ENCODE peak calls at places on chromosomes 11 and 22, in four cellular contexts. X, A, Z and O are unnamed samples.

GRCh38 chr22:26479043-26479791 is 4.4 kb downstream of the HPS4 start:
- DNase-seq in X (no peak), A (no peak), Z (no peak), O (no peak)

GRCh38 chr11:20599424-20600346 is at the start of gene SLC6A5:
- DNase-seq in X (no peak), A (no peak), Z (no peak), O (peak; percentile 80)

GRCh38 chr22:22410121-22410520 is 98.4 kb downstream of the ZNF280B start:
- DNase-seq in X (no peak), A (no peak), Z (peak; percentile 88), O (no peak)

GRCh38 chr11:75597636-75598035 is 35.6 kb downstream of the SERPINH1 start:
- DNase-seq in X (no peak), A (no peak), Z (no peak), O (no peak)

GRCh38 chr22:26466196-26466595 is 17.4 kb downstream of the HPS4 start:
- DNase-seq in X (no peak), A (no peak), Z (no peak), O (no peak)

GRCh38 chr11:128262463-128263345 is 324.7 kb downstream of the ETS1 start:
- DNase-seq in X (no peak), A (no peak), Z (no peak), O (no peak)

GRCh38 chr22:46766611-46767010 is 4.2 kb downstream of the TBC1D22A start:
- DNase-seq in X (no peak), A (no peak), Z (no peak), O (no peak)

GRCh38 chr11:13698147-13698546 is 29.7 kb downstream of the FAR1 start:
- DNase-seq in X (no peak), A (no peak), Z (no peak), O (no peak)

GRCh38 chr11:2097356-2097997 is 41.7 kb downstream of the IGF2 start:
- DNase-seq in X (no peak), A (no peak), Z (peak; percentile 83), O (no peak)

GRCh38 chr11:128021304-128022006 is 565.9 kb downstream of the ETS1 start:
- DNase-seq in X (no peak), A (no peak), Z (no peak), O (peak; percentile 29)

GRCh38 chr11:120940297-120940847 is 83.5 kb upstream of the TBCEL start:
- DNase-seq in X (no peak), A (no peak), Z (no peak), O (no peak)

GRCh38 chr11:126146454-126147192 is 64.8 kb downstream of the RPUSD4 start:
- DNase-seq in X (no peak), A (no peak), Z (no peak), O (no peak)

GRCh38 chr11:63764201-63764711 is 4.3 kb downstream of the ZFTA start:
- DNase-seq in X (no peak), A (no peak), Z (no peak), O (no peak)

GRCh38 chr11:10809373-10810199 is 860 bp upstream of the EIF4G2 start:
- DNase-seq in X (no peak), A (no peak), Z (peak; percentile 61), O (no peak)

GRCh38 chr22:49506010-49506400 is 321.7 kb downstream of the BRD1 start:
- DNase-seq in X (no peak), A (no peak), Z (no peak), O (no peak)

GRCh38 chr11:114110948-114111347 is 51.4 kb downstream of the ZBTB16 start:
- DNase-seq in X (no peak), A (no peak), Z (no peak), O (no peak)

GRCh38 chr22:36734171-36735058 is 30.9 kb upstream of the CACNG2 start:
- DNase-seq in X (no peak), A (no peak), Z (no peak), O (no peak)

GRCh38 chr22:25347752-25348102 is 128.3 kb downstream of the CRYBB2 start:
- DNase-seq in X (no peak), A (no peak), Z (no peak), O (no peak)

GRCh38 chr11:36467913-36468312 is 42.2 kb downstream of the TRAF6 start:
- DNase-seq in X (no peak), A (no peak), Z (no peak), O (no peak)

GRCh38 chr11:95647355-95647754 is 142.2 kb downstream of the FAM76B start:
- DNase-seq in X (no peak), A (no peak), Z (no peak), O (no peak)

GRCh38 chr22:37109242-37109917 is at the start of gene TMPRSS6:
- DNase-seq in X (no peak), A (no peak), Z (no peak), O (no peak)

GRCh38 chr11:69382131-69383128 is 88.5 kb downstream of the MYEOV start:
- DNase-seq in X (no peak), A (peak; percentile 13), Z (no peak), O (peak; percentile 9)

GRCh38 chr22:43118953-43119458 is 8.5 kb downstream of the BIK start:
- DNase-seq in X (no peak), A (no peak), Z (no peak), O (no peak)

GRCh38 chr11:42967653-42968052 is 344.1 kb upstream of the API5 start:
- DNase-seq in X (no peak), A (no peak), Z (no peak), O (no peak)

GRCh38 chr22:19994851-19995610 is 21.6 kb downstream of the ARVCF start:
- DNase-seq in X (no peak), A (no peak), Z (no peak), O (no peak)

GRCh38 chr22:45969414-45969799 is 7.6 kb downstream of the WNT7B start:
- DNase-seq in X (no peak), A (no peak), Z (no peak), O (no peak)

GRCh38 chr11:75386912-75387311 is 12.4 kb upstream of the RPS3 start:
- DNase-seq in X (no peak), A (no peak), Z (no peak), O (no peak)

GRCh38 chr22:20507253-20508066 is at the start of gene MED15:
- DNase-seq in X (peak; percentile 81), A (peak; percentile 51), Z (peak; percentile 94), O (peak; percentile 76)

GRCh38 chr22:48256776-48257689 is 1494.6 kb downstream of the TBC1D22A start:
- DNase-seq in X (no peak), A (no peak), Z (no peak), O (no peak)

GRCh38 chr11:35478411-35479139 is 46.8 kb downstream of the PAMR1 start:
- DNase-seq in X (no peak), A (no peak), Z (no peak), O (no peak)

GRCh38 chr11:84817998-84818397 is 809.1 kb downstream of the DLG2 start:
- DNase-seq in X (no peak), A (no peak), Z (no peak), O (no peak)

GRCh38 chr11:84719935-84720577 is 907.1 kb downstream of the DLG2 start:
- DNase-seq in X (no peak), A (no peak), Z (peak; percentile 48), O (no peak)

GRCh38 chr22:20125201-20126174 is 6.1 kb upstream of the ZDHHC8 start:
- DNase-seq in X (no peak), A (no peak), Z (no peak), O (no peak)

GRCh38 chr11:8292351-8292750 is 28.7 kb upstream of the LMO1 start:
- DNase-seq in X (no peak), A (no peak), Z (no peak), O (no peak)

GRCh38 chr22:21995660-21996059 is 13.1 kb upstream of the TOP3B start:
- DNase-seq in X (no peak), A (no peak), Z (no peak), O (no peak)

GRCh38 chr11:47514825-47515647 is 37.9 kb downstream of the CELF1 start:
- DNase-seq in X (no peak), A (no peak), Z (no peak), O (no peak)

GRCh38 chr22:39989633-39990032 is 5.1 kb upstream of the FAM83F start:
- DNase-seq in X (no peak), A (no peak), Z (no peak), O (no peak)

GRCh38 chr22:39992088-39992826 is 2.5 kb upstream of the FAM83F start:
- DNase-seq in X (no peak), A (no peak), Z (no peak), O (no peak)

GRCh38 chr22:39988386-39989114 is 6.2 kb upstream of the FAM83F start:
- DNase-seq in X (no peak), A (no peak), Z (no peak), O (no peak)

GRCh38 chr22:39991164-39991860 is 3.4 kb upstream of the FAM83F start:
- DNase-seq in X (no peak), A (no peak), Z (no peak), O (no peak)

DNA sequence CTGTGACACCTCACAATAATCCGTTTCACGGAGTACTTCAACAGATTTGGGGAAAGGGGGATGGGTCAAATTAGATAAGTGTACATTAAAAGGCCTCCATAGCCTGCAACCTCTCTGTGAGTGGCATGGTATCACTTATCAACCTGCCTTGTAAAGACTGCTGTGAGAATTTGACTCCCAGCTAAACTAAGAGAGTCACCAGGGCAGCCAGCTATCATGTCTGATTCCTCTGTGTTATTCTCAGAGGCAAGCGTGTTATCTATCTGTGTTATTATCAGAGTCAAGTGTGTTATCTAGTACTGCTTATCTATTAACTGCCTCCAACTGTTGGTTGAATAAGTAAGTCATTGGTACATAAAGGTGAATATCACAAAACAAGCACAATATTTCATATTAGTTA is 4.1 kb upstream of the FAM83F start:
- DNase-seq in X (no peak), A (no peak), Z (no peak), O (no peak)
- H3K27me3 ChIP-seq in X (no peaks in the 10 kb centered on the region), A (peaks cover 11% of the 10 kb centered on the region), Z (peaks cover 27% of the 10 kb centered on the region), O (no peaks in the 10 kb centered on the region)

DNA sequence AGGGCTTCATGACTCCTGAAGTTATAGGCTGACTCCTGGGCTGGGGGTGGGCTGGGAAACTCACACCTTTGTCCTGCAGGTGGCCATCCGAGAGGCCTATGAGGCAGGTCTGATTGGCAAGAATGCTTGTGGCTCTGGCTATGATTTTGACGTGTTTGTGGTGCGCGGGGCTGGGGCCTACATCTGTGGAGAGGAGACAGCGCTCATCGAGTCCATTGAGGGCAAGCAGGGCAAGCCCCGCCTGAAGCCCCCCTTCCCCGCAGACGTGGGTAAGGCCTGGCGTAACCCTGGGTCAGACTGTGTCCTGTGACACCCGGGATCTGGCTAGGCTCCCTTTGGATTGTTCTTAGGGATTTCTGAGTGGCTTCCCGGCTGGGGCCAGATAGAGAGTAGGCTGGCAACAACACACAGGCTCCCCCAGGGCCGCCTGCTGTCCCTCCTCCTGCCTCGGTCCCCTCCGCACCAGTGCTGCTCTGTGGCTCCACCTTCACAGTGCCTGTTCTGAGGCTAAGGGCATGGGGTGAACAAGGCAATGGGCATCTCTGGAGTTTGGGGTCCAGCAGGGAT is 3.6 kb downstream of the NDUFV1 start:
- DNase-seq in X (no peak), A (no peak), Z (no peak), O (no peak)
- H3K36me3 ChIP-seq in X (peaks cover 16% of the 10 kb centered on the region), A (peaks cover 28% of the 10 kb centered on the region), Z (peaks cover 46% of the 10 kb centered on the region), O (peaks cover 20% of the 10 kb centered on the region)

GRCh38 chr11:55914482-55914881 is at the start of gene OR5W2:
- DNase-seq in X (no peak), A (no peak), Z (no peak), O (no peak)
- H3K27ac ChIP-seq in X (no peak within 1 kb of the TSS), A (no peak within 1 kb of the TSS), Z (no peak within 1 kb of the TSS), O (no peak within 1 kb of the TSS)

GRCh38 chr11:17734418-17734911 is at the start of gene KCNC1:
- DNase-seq in X (no peak), A (no peak), Z (no peak), O (no peak)
- H3K27me3 ChIP-seq in X (peaks cover 3% of the 10 kb centered on the region), A (peaks cover 34% of the 10 kb centered on the region), Z (peaks cover 51% of the 10 kb centered on the region), O (peaks cover 36% of the 10 kb centered on the region)